ENCODE peak calls at places on chromosome 16, in five cellular contexts. N is T-cell; M is activated T-cell treated with anti-CD3 and anti-CD28 coated beads, Interleukin-2, amount 50 U/mL, for 72 hours; I is nephron progenitor cell; X is activated CD4-positive, alpha-beta T cell treated with anti-CD3 and anti-CD28 coated beads, Interleukin-2, amount 10 ng/mL, durations not matched to agents 7 days and 5 days. Y is an unnamed sample.

GRCh38 chr16:68445458-68445857 is 2.9 kb downstream of the SMPD3 start:
- DNase-seq in N (no peak), M (peak), I (peak), X (peak), Y (no peak)

GRCh38 chr16:56909484-56910113 is 22.3 kb upstream of the HERPUD1 start:
- DNase-seq in N (no peak), M (no peak), I (no peak), X (no peak), Y (no peak)

GRCh38 chr16:3122926-3123570 is 10.7 kb downstream of the ZNF205 start:
- DNase-seq in N (no peak), M (no peak), I (no peak), X (no peak), Y (no peak)

GRCh38 chr16:1871974-1872635 is at the start of gene MEIOB:
- DNase-seq in N (peak), M (peak), I (peak), X (peak), Y (no peak)

GRCh38 chr16:12336158-12336557 is 359.6 kb downstream of the SNX29 start:
- DNase-seq in N (no peak), M (no peak), I (no peak), X (no peak), Y (no peak)

GRCh38 chr16:68490829-68491575 is 42.7 kb upstream of the SMPD3 start:
- DNase-seq in N (no peak), M (no peak), I (peak), X (no peak), Y (no peak)

GRCh38 chr16:2756288-2757015 is 4.0 kb downstream of the SRRM2 start:
- DNase-seq in N (no peak), M (no peak), I (no peak), X (no peak), Y (no peak)

GRCh38 chr16:27179500-27180072 is 23.7 kb upstream of the KDM8 start:
- DNase-seq in N (peak), M (peak), I (peak), X (peak), Y (peak)

GRCh38 chr16:84808812-84809211 is 11.0 kb upstream of the CRISPLD2 start:
- DNase-seq in N (no peak), M (no peak), I (no peak), X (no peak), Y (no peak)

GRCh38 chr16:81376880-81377279 is 62.1 kb downstream of the GAN start:
- DNase-seq in N (no peak), M (peak), I (no peak), X (no peak), Y (no peak)

GRCh38 chr16:3305109-3306068 is at the start of the genes TIGD7 and ZNF75A:
- DNase-seq in N (peak), M (peak), I (peak), X (peak), Y (peak)

GRCh38 chr16:48126801-48127644 is 28.8 kb downstream of the ABCC12 start:
- DNase-seq in N (no peak), M (no peak), I (no peak), X (no peak), Y (no peak)

GRCh38 chr16:75541236-75541635 is 5.3 kb upstream of the CHST5 start:
- DNase-seq in N (no peak), M (no peak), I (no peak), X (no peak), Y (no peak)

GRCh38 chr16:12320298-12320706 is 343.8 kb downstream of the SNX29 start:
- DNase-seq in N (no peak), M (no peak), I (no peak), X (no peak), Y (no peak)

GRCh38 chr16:90012978-90013745 is 6.1 kb downstream of the DBNDD1 start:
- DNase-seq in N (no peak), M (no peak), I (no peak), X (no peak), Y (no peak)

GRCh38 chr16:21274172-21274726 is 3.8 kb downstream of the CRYM start:
- DNase-seq in N (no peak), M (no peak), I (no peak), X (no peak), Y (no peak)

GRCh38 chr16:48405907-48406306 is 20.7 kb upstream of the SIAH1 start:
- DNase-seq in N (no peak), M (no peak), I (no peak), X (no peak), Y (no peak)

GRCh38 chr16:11312718-11313492 is 31.8 kb upstream of the PRM1 start:
- DNase-seq in N (no peak), M (no peak), I (no peak), X (peak), Y (no peak)

GRCh38 chr16:88068476-88069396 is 117.5 kb downstream of the BANP start:
- DNase-seq in N (no peak), M (no peak), I (no peak), X (no peak), Y (no peak)

GRCh38 chr16:4847774-4848587 is 700 bp downstream of the UBN1 start:
- DNase-seq in N (peak), M (peak), I (peak), X (peak), Y (peak)

GRCh38 chr16:67284699-67285646 is 5.6 kb downstream of the PLEKHG4 start:
- DNase-seq in N (no peak), M (no peak), I (peak), X (no peak), Y (no peak)

GRCh38 chr16:53509906-53510703 is 7.1 kb upstream of the AKTIP start:
- DNase-seq in N (peak), M (peak), I (peak), X (peak), Y (peak)

GRCh38 chr16:60771138-60771537 is 1265.1 kb downstream of the CDH8 start:
- DNase-seq in N (no peak), M (no peak), I (no peak), X (no peak), Y (no peak)

GRCh38 chr16:10183606-10183959 is 1.4 kb upstream of the GRIN2A start:
- DNase-seq in N (no peak), M (no peak), I (no peak), X (no peak), Y (no peak)

GRCh38 chr16:17446661-17447060 is 24.1 kb downstream of the XYLT1 start:
- DNase-seq in N (no peak), M (no peak), I (peak), X (no peak), Y (no peak)

GRCh38 chr16:77271532-77272426 is 72.6 kb downstream of the SYCE1L start:
- DNase-seq in N (no peak), M (no peak), I (no peak), X (no peak), Y (no peak)

GRCh38 chr16:88963583-88963982 is 13.4 kb downstream of the CBFA2T3 start:
- DNase-seq in N (no peak), M (no peak), I (peak), X (no peak), Y (no peak)

GRCh38 chr16:9901-10665 is 43.3 kb downstream of the POLR3K start:
- DNase-seq in N (peak), M (no peak), I (no peak), X (no peak), Y (no peak)

GRCh38 chr16:84503751-84504395 is 586 bp downstream of the MEAK7 start:
- DNase-seq in N (no peak), M (no peak), I (no peak), X (no peak), Y (no peak)

GRCh38 chr16:77789646-77790370 is 1.4 kb downstream of the VAT1L start:
- DNase-seq in N (no peak), M (no peak), I (no peak), X (no peak), Y (no peak)

GRCh38 chr16:75351183-75351582 is 82.1 kb downstream of the CFDP1 start:
- DNase-seq in N (no peak), M (no peak), I (no peak), X (no peak), Y (no peak)

GRCh38 chr16:83771306-83771942 is 36.4 kb upstream of the HSBP1 start:
- DNase-seq in N (no peak), M (no peak), I (no peak), X (no peak), Y (no peak)

GRCh38 chr16:51151951-51152663 is 1.0 kb upstream of the SALL1 start:
- DNase-seq in N (no peak), M (no peak), I (peak), X (no peak), Y (no peak)

GRCh38 chr16:80974649-80975376 is 31.9 kb downstream of the CMC2 start:
- DNase-seq in N (no peak), M (no peak), I (no peak), X (no peak), Y (no peak)

GRCh38 chr16:31179747-31180458 is at the start of gene FUS:
- DNase-seq in N (peak), M (peak), I (peak), X (peak), Y (peak)

GRCh38 chr16:19114359-19115147 is 789 bp downstream of the ITPRIPL2 start:
- DNase-seq in N (no peak), M (peak), I (no peak), X (no peak), Y (no peak)

Y was measured in T-helper 1 cell.